ENCODE peak calls at places on chromosomes 3 and 15, in six cellular contexts. One of them, this sample, is unnamed. For H3K4me1, the result is how much of the 10 kb centered on the place peaks cover.

GRCh38 chr3:74590620-74591262 is 23.7 kb downstream of the CNTN3 start:
- DNase-seq in mesenchymal stem cell: no peak
- DNase-seq in trophoblast cell: no peak
- DNase-seq in mesendoderm: no peak
- DNase-seq in neuronal stem cell: no peak
- DNase-seq in IMR-90: no peak
- DNase-seq in this sample: no peak

GRCh38 chr3:142963266-142964149 is at the start of gene PAQR9:
- DNase-seq in IMR-90: no peak
- DNase-seq in neuronal stem cell: peak
- DNase-seq in trophoblast cell: peak
- DNase-seq in mesendoderm: peak
- DNase-seq in mesenchymal stem cell: no peak
- DNase-seq in this sample: peak

GRCh38 chr15:91946914-91947313 is 93.4 kb downstream of the SLCO3A1 start:
- DNase-seq in IMR-90: no peak
- DNase-seq in trophoblast cell: no peak
- DNase-seq in mesendoderm: peak
- DNase-seq in neuronal stem cell: no peak
- DNase-seq in mesenchymal stem cell: peak
- DNase-seq in this sample: peak

GRCh38 chr3:144774897-144775296 is 803.3 kb downstream of the DIPK2A start:
- DNase-seq in mesenchymal stem cell: no peak
- DNase-seq in IMR-90: no peak
- DNase-seq in neuronal stem cell: no peak
- DNase-seq in trophoblast cell: no peak
- DNase-seq in mesendoderm: no peak
- DNase-seq in this sample: no peak

GRCh38 chr15:90160781-90161727 is 40.1 kb upstream of the SEMA4B start:
- DNase-seq in trophoblast cell: no peak
- DNase-seq in mesendoderm: no peak
- DNase-seq in IMR-90: no peak
- DNase-seq in neuronal stem cell: no peak
- DNase-seq in mesenchymal stem cell: no peak
- DNase-seq in this sample: peak

GRCh38 chr3:16378920-16379319 is 113.9 kb downstream of the OXNAD1 start:
- DNase-seq in IMR-90: peak
- DNase-seq in trophoblast cell: no peak
- DNase-seq in neuronal stem cell: no peak
- DNase-seq in mesenchymal stem cell: peak
- DNase-seq in mesendoderm: no peak
- DNase-seq in this sample: no peak

GRCh38 chr3:38644662-38645053 is 4.8 kb downstream of the SCN5A start:
- DNase-seq in mesendoderm: no peak
- DNase-seq in mesenchymal stem cell: no peak
- DNase-seq in IMR-90: no peak
- DNase-seq in neuronal stem cell: no peak
- DNase-seq in trophoblast cell: no peak
- DNase-seq in this sample: no peak

GRCh38 chr3:34376691-34377090 is 578.3 kb downstream of the PDCD6IP start:
- DNase-seq in mesenchymal stem cell: no peak
- DNase-seq in neuronal stem cell: no peak
- DNase-seq in trophoblast cell: no peak
- DNase-seq in IMR-90: no peak
- DNase-seq in mesendoderm: no peak
- DNase-seq in this sample: no peak

GRCh38 chr3:126308394-126309125 is 48.6 kb downstream of the KLF15 start:
- DNase-seq in mesenchymal stem cell: no peak
- DNase-seq in neuronal stem cell: no peak
- DNase-seq in IMR-90: no peak
- DNase-seq in mesendoderm: no peak
- DNase-seq in trophoblast cell: no peak
- DNase-seq in this sample: peak

GRCh38 chr3:65083240-65083639 is 395.4 kb upstream of the ADAMTS9 start:
- DNase-seq in mesenchymal stem cell: peak
- DNase-seq in neuronal stem cell: no peak
- DNase-seq in mesendoderm: no peak
- DNase-seq in IMR-90: no peak
- DNase-seq in trophoblast cell: no peak
- DNase-seq in this sample: no peak

GRCh38 chr3:127987309-127987995 is 64.8 kb upstream of the SEC61A1 start:
- DNase-seq in mesenchymal stem cell: no peak
- DNase-seq in neuronal stem cell: no peak
- DNase-seq in IMR-90: no peak
- DNase-seq in mesendoderm: no peak
- DNase-seq in trophoblast cell: no peak
- DNase-seq in this sample: no peak

GRCh38 chr15:101433396-101433795 is 56.1 kb downstream of the PCSK6 start:
- DNase-seq in mesendoderm: no peak
- DNase-seq in mesenchymal stem cell: no peak
- DNase-seq in IMR-90: no peak
- DNase-seq in neuronal stem cell: no peak
- DNase-seq in trophoblast cell: no peak
- DNase-seq in this sample: peak

GRCh38 chr3:79564192-79564591 is 203.6 kb downstream of the ROBO1 start:
- DNase-seq in mesendoderm: no peak
- DNase-seq in trophoblast cell: no peak
- DNase-seq in mesenchymal stem cell: no peak
- DNase-seq in IMR-90: no peak
- DNase-seq in neuronal stem cell: no peak
- DNase-seq in this sample: no peak

GRCh38 chr3:165640970-165641369 is 196.3 kb downstream of the BCHE start:
- DNase-seq in trophoblast cell: no peak
- DNase-seq in mesenchymal stem cell: no peak
- DNase-seq in mesendoderm: no peak
- DNase-seq in neuronal stem cell: no peak
- DNase-seq in IMR-90: no peak
- DNase-seq in this sample: no peak

GRCh38 chr3:101530213-101531047 is 17.4 kb upstream of the SENP7 start:
- DNase-seq in mesendoderm: peak
- DNase-seq in neuronal stem cell: no peak
- DNase-seq in mesenchymal stem cell: no peak
- DNase-seq in trophoblast cell: no peak
- DNase-seq in IMR-90: no peak
- DNase-seq in this sample: peak

GRCh38 chr3:79086514-79086913 is 681.3 kb downstream of the ROBO1 start:
- DNase-seq in trophoblast cell: peak
- DNase-seq in neuronal stem cell: peak
- DNase-seq in mesendoderm: peak
- DNase-seq in mesenchymal stem cell: peak
- DNase-seq in IMR-90: peak
- DNase-seq in this sample: peak

GRCh38 chr3:139506792-139507191 is 30.5 kb upstream of the RBP2 start:
- DNase-seq in neuronal stem cell: no peak
- DNase-seq in mesendoderm: peak
- DNase-seq in mesenchymal stem cell: no peak
- DNase-seq in IMR-90: no peak
- DNase-seq in trophoblast cell: no peak
- DNase-seq in this sample: peak

GRCh38 chr15:33243869-33244268 is 49.4 kb upstream of the FMN1 start:
- DNase-seq in trophoblast cell: peak
- DNase-seq in IMR-90: peak
- DNase-seq in mesenchymal stem cell: peak
- DNase-seq in mesendoderm: peak
- DNase-seq in neuronal stem cell: no peak
- DNase-seq in this sample: no peak

GRCh38 chr15:74872702-74873035 is 496 bp downstream of the SCAMP2 start:
- DNase-seq in mesendoderm: no peak
- DNase-seq in neuronal stem cell: no peak
- DNase-seq in IMR-90: no peak
- DNase-seq in trophoblast cell: no peak
- DNase-seq in mesenchymal stem cell: no peak
- DNase-seq in this sample: no peak

GRCh38 chr15:74869372-74869725 is 3.8 kb downstream of the SCAMP2 start:
- DNase-seq in mesendoderm: peak
- DNase-seq in mesenchymal stem cell: peak
- DNase-seq in IMR-90: no peak
- DNase-seq in trophoblast cell: peak
- DNase-seq in neuronal stem cell: no peak
- DNase-seq in this sample: no peak

GRCh38 chr15:74867562-74868458 is 5.4 kb downstream of the SCAMP2 start:
- DNase-seq in trophoblast cell: peak
- DNase-seq in mesendoderm: no peak
- DNase-seq in neuronal stem cell: no peak
- DNase-seq in IMR-90: no peak
- DNase-seq in mesenchymal stem cell: no peak
- DNase-seq in this sample: no peak

GRCh38 chr15:74870496-74871213 is 2.5 kb downstream of the SCAMP2 start:
- DNase-seq in mesenchymal stem cell: peak
- DNase-seq in IMR-90: no peak
- DNase-seq in trophoblast cell: peak
- DNase-seq in neuronal stem cell: no peak
- DNase-seq in mesendoderm: peak
- DNase-seq in this sample: no peak

DNA sequence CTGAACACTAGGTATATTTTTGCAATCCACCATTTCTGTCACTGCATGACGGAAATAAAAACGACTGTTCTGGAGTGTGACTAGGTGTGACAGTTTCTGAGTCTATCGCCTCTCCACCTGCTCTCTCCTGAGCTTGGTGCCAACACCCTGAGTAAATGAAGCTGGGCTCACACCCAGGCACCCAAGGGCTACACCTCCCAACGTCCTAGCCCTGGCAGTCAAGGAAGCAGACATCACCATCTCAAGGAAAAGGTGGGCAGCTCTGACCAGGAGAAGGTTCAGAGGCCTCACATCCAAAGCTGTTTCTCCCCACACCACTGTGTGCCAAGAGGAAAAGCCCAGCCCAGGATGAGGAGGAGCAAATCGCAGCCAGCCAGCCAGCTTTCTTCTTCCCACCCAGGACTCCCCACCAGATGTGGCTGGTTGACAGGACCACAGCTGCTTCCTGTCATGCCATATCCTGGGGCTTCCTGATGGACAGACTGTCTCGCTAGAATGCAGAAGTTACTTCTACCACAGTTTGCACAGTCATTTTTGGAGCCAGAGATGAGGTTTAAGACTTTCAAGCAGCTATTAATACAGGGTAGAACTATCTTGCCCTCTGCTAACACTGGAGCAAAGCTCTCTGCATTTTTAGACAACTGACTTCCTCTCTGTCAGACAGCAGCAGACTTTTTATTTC is 3.3 kb downstream of the SCAMP2 start:
- DNase-seq in IMR-90: peak
- DNase-seq in trophoblast cell: peak
- DNase-seq in mesendoderm: no peak
- DNase-seq in neuronal stem cell: no peak
- DNase-seq in mesenchymal stem cell: peak
- DNase-seq in this sample: no peak
- H3K4me1 ChIP-seq in IMR-90: under half
- H3K4me1 ChIP-seq in trophoblast cell: under half
- H3K4me1 ChIP-seq in mesendoderm: under half
- H3K4me1 ChIP-seq in neuronal stem cell: under half
- H3K4me1 ChIP-seq in mesenchymal stem cell: under half
- H3K4me1 ChIP-seq in this sample: under half

DNA sequence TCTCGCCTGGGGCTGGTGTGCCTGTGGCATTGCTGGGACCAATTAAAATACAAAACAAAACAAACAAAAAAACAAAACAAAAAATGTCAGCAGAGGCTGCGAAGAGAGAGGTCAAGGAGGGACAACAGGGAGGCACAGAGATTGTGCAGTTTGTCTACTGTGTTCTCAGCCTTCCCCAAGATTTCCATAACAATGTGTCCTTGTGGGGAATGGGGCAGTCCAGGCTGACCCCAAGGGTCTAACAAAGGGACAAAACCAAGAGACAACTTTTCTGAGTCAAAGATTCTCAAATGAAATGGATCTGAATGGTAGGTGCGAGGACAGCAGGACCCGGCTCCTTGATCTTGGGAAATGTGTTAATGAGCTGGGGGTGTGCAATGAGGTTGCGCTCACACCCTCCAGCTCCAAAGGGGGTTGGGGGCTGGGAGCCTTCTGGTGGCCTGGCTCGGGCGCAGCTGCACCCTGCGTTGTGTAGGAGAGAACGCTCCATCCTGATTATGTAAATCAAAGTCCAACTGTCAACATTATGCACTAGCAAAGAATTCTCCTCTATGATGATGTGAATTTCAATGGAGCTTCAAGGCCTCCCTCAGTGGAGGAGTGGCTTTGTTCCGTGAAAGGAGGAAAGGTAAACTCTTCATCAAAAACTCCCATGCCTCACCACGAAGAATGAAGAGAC is 46.6 kb upstream of the TRPM1 start:
- DNase-seq in mesenchymal stem cell: no peak
- DNase-seq in mesendoderm: no peak
- DNase-seq in neuronal stem cell: no peak
- DNase-seq in trophoblast cell: no peak
- DNase-seq in IMR-90: no peak
- DNase-seq in this sample: no peak
- H2AK5ac ChIP-seq in mesenchymal stem cell: no peak
- H2AK5ac ChIP-seq in mesendoderm: no peak
- H2AK5ac ChIP-seq in neuronal stem cell: no peak
- H2AK5ac ChIP-seq in trophoblast cell: no peak
- H2AK5ac ChIP-seq in IMR-90: no peak
- H2AK5ac ChIP-seq in this sample: no peak

DNA sequence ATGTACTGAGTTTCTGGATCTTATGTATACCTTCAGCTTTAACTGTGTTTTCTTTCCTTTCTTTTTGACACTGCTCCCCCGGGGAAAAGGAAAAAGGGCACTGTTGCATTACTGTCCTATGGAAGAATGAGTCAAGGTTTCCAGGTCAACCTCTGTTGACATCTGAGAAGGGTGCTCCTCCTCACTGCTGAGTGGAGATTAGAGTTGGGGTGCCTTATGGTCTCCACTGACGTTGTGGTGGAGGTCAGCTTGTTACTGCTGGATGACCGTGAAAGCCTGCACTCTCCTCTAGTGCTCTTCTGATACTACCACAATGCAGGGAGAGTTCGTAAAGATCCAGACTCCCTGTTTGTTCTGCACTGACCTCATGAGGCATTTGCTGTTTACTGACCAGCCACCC is 252.1 kb upstream of the GRM7 start:
- DNase-seq in mesendoderm: no peak
- DNase-seq in trophoblast cell: no peak
- DNase-seq in mesenchymal stem cell: no peak
- DNase-seq in IMR-90: no peak
- DNase-seq in neuronal stem cell: no peak
- DNase-seq in this sample: no peak
- H3K4me1 ChIP-seq in mesendoderm: under half
- H3K4me1 ChIP-seq in trophoblast cell: under half
- H3K4me1 ChIP-seq in mesenchymal stem cell: under half
- H3K4me1 ChIP-seq in IMR-90: under half
- H3K4me1 ChIP-seq in neuronal stem cell: under half
- H3K4me1 ChIP-seq in this sample: under half

GRCh38 chr3:169256791-169257522 is 406.6 kb downstream of the MECOM start:
- DNase-seq in trophoblast cell: no peak
- DNase-seq in mesenchymal stem cell: no peak
- DNase-seq in IMR-90: peak
- DNase-seq in neuronal stem cell: no peak
- DNase-seq in mesendoderm: no peak
- DNase-seq in this sample: no peak
- H2AK5ac ChIP-seq in trophoblast cell: no peak
- H2AK5ac ChIP-seq in mesenchymal stem cell: no peak
- H2AK5ac ChIP-seq in IMR-90: no peak
- H2AK5ac ChIP-seq in neuronal stem cell: no peak
- H2AK5ac ChIP-seq in mesendoderm: no peak
- H2AK5ac ChIP-seq in this sample: no peak

DNA sequence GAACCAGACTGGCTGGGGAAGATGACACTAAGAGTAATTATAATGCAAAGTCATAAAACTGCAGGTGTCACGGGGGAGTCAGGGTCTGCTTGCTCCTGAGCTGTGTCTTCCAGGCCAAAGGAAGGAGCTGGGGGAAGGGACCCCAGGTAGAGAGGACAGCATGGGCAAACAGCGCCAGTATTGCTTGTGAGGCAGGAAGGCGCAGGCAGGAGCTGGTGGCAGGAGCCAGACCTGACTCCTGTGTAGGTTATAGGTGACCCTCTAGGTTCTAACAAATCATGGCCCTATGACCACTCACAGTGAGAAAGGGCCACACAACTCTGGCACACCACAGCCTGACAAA is 1.9 kb downstream of the CISH start:
- DNase-seq in neuronal stem cell: no peak
- DNase-seq in trophoblast cell: no peak
- DNase-seq in mesendoderm: no peak
- DNase-seq in mesenchymal stem cell: no peak
- DNase-seq in IMR-90: no peak
- DNase-seq in this sample: no peak
- H3K4me1 ChIP-seq in neuronal stem cell: under half
- H3K4me1 ChIP-seq in trophoblast cell: under half
- H3K4me1 ChIP-seq in mesendoderm: under half
- H3K4me1 ChIP-seq in mesenchymal stem cell: under half
- H3K4me1 ChIP-seq in IMR-90: under half
- H3K4me1 ChIP-seq in this sample: under half

This sample was measured in H9.